ENCODE peak calls at places on chromosomes 6 and 20, in eight cellular contexts. N is germinal center, H is AG08395, D is GM10248, V is HEK293T, Q is RCC 7860, S is fibroblast of gingiva, R is heart left ventricle. X is an unnamed sample.

GRCh38 chr6:14638932-14639875 is 521.6 kb downstream of the CD83 start:
- DNase-seq in Q (no peak), N (peak), D (peak), R (peak), H (peak), S (peak), V (peak), X (peak)

GRCh38 chr6:128597004-128597403 is 76.6 kb upstream of the PTPRK start:
- DNase-seq in D (no peak), H (no peak), S (no peak), R (no peak), N (no peak), Q (no peak), V (no peak), X (no peak)

GRCh38 chr6:167300902-167301425 is 9.8 kb downstream of the UNC93A start:
- DNase-seq in V (no peak), D (no peak), S (no peak), Q (no peak), R (no peak), N (no peak), H (no peak), X (no peak)

GRCh38 chr20:63750807-63751470 is 11.4 kb downstream of the SLC2A4RG start:
- DNase-seq in N (no peak), R (peak), V (no peak), D (no peak), S (no peak), H (no peak), Q (no peak), X (no peak)

GRCh38 chr6:53737746-53738145 is 57.1 kb upstream of the LRRC1 start:
- DNase-seq in D (no peak), V (no peak), S (no peak), R (no peak), H (no peak), N (no peak), Q (no peak), X (no peak)

GRCh38 chr6:34414999-34415858 is 10.6 kb downstream of the RPS10 start:
- DNase-seq in N (peak), V (peak), D (peak), R (peak), Q (peak), S (peak), H (peak), X (no peak)

GRCh38 chr6:24910331-24910849 is 25.4 kb downstream of the RIPOR2 start:
- DNase-seq in N (peak), V (no peak), Q (no peak), R (peak), D (peak), H (no peak), S (no peak), X (no peak)

GRCh38 chr6:156933201-156934053 is 156.2 kb downstream of the ARID1B start:
- DNase-seq in S (no peak), Q (no peak), D (no peak), N (no peak), R (no peak), V (peak), H (no peak), X (peak)

GRCh38 chr6:99559056-99559455 is 9.4 kb downstream of the CCNC start:
- DNase-seq in V (no peak), Q (no peak), S (no peak), N (no peak), H (no peak), R (no peak), D (no peak), X (no peak)

GRCh38 chr6:118982256-118982911 is 47.4 kb upstream of the MCM9 start:
- DNase-seq in Q (no peak), R (no peak), V (no peak), D (no peak), S (no peak), H (no peak), N (no peak), X (no peak)

GRCh38 chr20:9301129-9302072 is 213.0 kb upstream of the LAMP5 start:
- DNase-seq in H (peak), S (peak), N (no peak), R (peak), V (no peak), Q (no peak), D (no peak), X (no peak)

GRCh38 chr20:53994088-53994487 is 76.3 kb downstream of the BCAS1 start:
- DNase-seq in N (no peak), D (no peak), S (no peak), H (no peak), V (no peak), R (no peak), Q (no peak), X (no peak)

GRCh38 chr6:26743157-26743821 is 83.7 kb upstream of the ZNF322 start:
- DNase-seq in R (no peak), N (no peak), S (peak), H (peak), V (peak), D (no peak), Q (peak), X (no peak)

GRCh38 chr20:1895674-1896496 is 678 bp downstream of the SIRPA start:
- DNase-seq in V (no peak), D (no peak), H (no peak), Q (no peak), N (peak), S (no peak), R (peak), X (no peak)

GRCh38 chr20:32325706-32326506 is 32.2 kb upstream of the ASXL1 start:
- DNase-seq in N (no peak), H (no peak), Q (peak), R (no peak), S (peak), D (no peak), V (no peak), X (no peak)

GRCh38 chr20:2210646-2211556 is 84.9 kb upstream of the TGM3 start:
- DNase-seq in S (peak), N (no peak), V (no peak), D (no peak), H (peak), R (peak), Q (no peak), X (peak)

GRCh38 chr6:3405679-3406078 is 51.2 kb downstream of the SLC22A23 start:
- DNase-seq in S (peak), N (no peak), V (no peak), H (peak), Q (peak), R (no peak), D (no peak), X (no peak)

GRCh38 chr20:16385462-16385861 is 187.8 kb downstream of the KIF16B start:
- DNase-seq in V (no peak), Q (no peak), H (no peak), N (no peak), D (no peak), R (no peak), S (no peak), X (no peak)

GRCh38 chr6:99933129-99933528 is 60.9 kb downstream of the MCHR2 start:
- DNase-seq in Q (no peak), H (peak), N (no peak), R (no peak), V (no peak), D (no peak), S (peak), X (no peak)

GRCh38 chr20:53581444-53582311 is 12.0 kb downstream of the ZNF217 start:
- DNase-seq in D (no peak), H (no peak), V (no peak), N (peak), S (no peak), R (peak), Q (no peak), X (no peak)

GRCh38 chr20:24934101-24934661 is 14.9 kb upstream of the CST7 start:
- DNase-seq in S (no peak), R (no peak), Q (no peak), N (no peak), D (no peak), V (no peak), H (no peak), X (no peak)

GRCh38 chr6:124480021-124480430 is 482.2 kb upstream of the RNF217 start:
- DNase-seq in H (no peak), V (no peak), N (no peak), R (no peak), S (no peak), Q (peak), D (no peak), X (no peak)

GRCh38 chr6:6246539-6246938 is 73.9 kb downstream of the F13A1 start:
- DNase-seq in N (no peak), D (peak), S (no peak), Q (no peak), H (no peak), R (no peak), V (no peak), X (no peak)

GRCh38 chr6:107636486-107636885 is 146.6 kb downstream of the SOBP start:
- DNase-seq in H (no peak), R (no peak), D (no peak), V (no peak), S (no peak), N (no peak), Q (no peak), X (no peak)

GRCh38 chr20:58344741-58345140 is 35.2 kb downstream of the RAB22A start:
- DNase-seq in S (no peak), V (no peak), Q (no peak), N (no peak), R (no peak), D (no peak), H (peak), X (no peak)

GRCh38 chr6:103273048-103273447 is 1586.7 kb downstream of the HACE1 start:
- DNase-seq in R (no peak), H (no peak), D (no peak), V (peak), Q (no peak), S (no peak), N (no peak), X (no peak)

GRCh38 chr20:16349518-16350295 is 223.5 kb downstream of the KIF16B start:
- DNase-seq in D (no peak), N (no peak), Q (peak), H (peak), R (no peak), V (no peak), S (peak), X (no peak)

GRCh38 chr20:63876489-63877036 is 11.5 kb downstream of the TPD52L2 start:
- DNase-seq in D (no peak), R (no peak), S (no peak), Q (no peak), V (no peak), H (no peak), N (no peak), X (no peak)

GRCh38 chr6:157990321-157991066 is 8.8 kb downstream of the SYNJ2 start:
- DNase-seq in S (no peak), Q (no peak), H (no peak), V (no peak), R (no peak), D (no peak), N (peak), X (no peak)

GRCh38 chr6:48074368-48074767 is 36.6 kb downstream of the PTCHD4 start:
- DNase-seq in Q (no peak), V (no peak), H (no peak), D (no peak), N (no peak), S (peak), R (no peak), X (no peak)

GRCh38 chr6:26329763-26330511 is 35.1 kb upstream of the BTN3A2 start:
- DNase-seq in V (no peak), S (peak), H (no peak), Q (peak), R (no peak), N (no peak), D (no peak), X (peak)

GRCh38 chr6:42969431-42969830 is 8.9 kb downstream of the GNMT start:
- DNase-seq in D (no peak), V (no peak), Q (no peak), R (no peak), S (no peak), H (no peak), N (no peak), X (no peak)

GRCh38 chr6:5553767-5554166 is 292.5 kb downstream of the FARS2 start:
- DNase-seq in N (no peak), R (no peak), V (no peak), Q (no peak), S (no peak), H (no peak), D (no peak), X (no peak)

GRCh38 chr20:19915111-19915798 is 101.9 kb upstream of the NAA20 start:
- DNase-seq in R (no peak), N (no peak), H (no peak), Q (no peak), S (no peak), D (peak), V (no peak), X (no peak)

X was measured in NCI-H1436.